ENCODE peak calls at places on chromosomes 5 and 9, in seven cellular contexts. M is fibroblast of lung, J is endothelial cell of umbilical vein, G is mammary epithelial cell, L is HCT116, W is neural progenitor cell, A is GM23248. U is an unnamed sample.

GRCh38 chr5:61301820-61302563 is 30.1 kb upstream of the ZSWIM6 start:
- DNase-seq in W (peak; percentile 27), L (peak; percentile 82), A (peak; percentile 100), M (peak; percentile 100), J (peak; percentile 29), G (peak; percentile 97), U (peak; percentile 94)

GRCh38 chr9:97811534-97812246 is 41.3 kb upstream of the FOXE1 start:
- DNase-seq in G (peak; percentile 73), L (no peak), A (peak; percentile 55), J (peak; percentile 10), M (peak; percentile 71), W (no peak), U (peak; percentile 19)

GRCh38 chr5:33556330-33557328 is 115.9 kb downstream of the TARS1 start:
- DNase-seq in J (no peak), M (no peak), A (no peak), G (peak; percentile 42), L (no peak), W (no peak), U (peak; percentile 49)

GRCh38 chr5:17426104-17426739 is 71.8 kb upstream of the TAF11L2 start:
- DNase-seq in J (no peak), A (no peak), W (no peak), G (no peak), M (no peak), L (no peak), U (no peak)

GRCh38 chr9:3863114-3863528 is 337.3 kb upstream of the RFX3 start:
- DNase-seq in W (no peak), L (peak; percentile 78), A (peak; percentile 96), G (peak; percentile 76), J (peak; percentile 54), M (peak; percentile 95), U (peak; percentile 96)

GRCh38 chr5:56402273-56403223 is 169.4 kb upstream of the ANKRD55 start:
- DNase-seq in L (no peak), J (no peak), G (no peak), A (no peak), M (peak; percentile 28), W (peak; percentile 5), U (no peak)

GRCh38 chr5:6143523-6143922 is 234.8 kb downstream of the MED10 start:
- DNase-seq in W (peak; percentile 80), A (no peak), G (no peak), J (no peak), L (no peak), M (no peak), U (no peak)

GRCh38 chr9:94139672-94140417 is 55.6 kb downstream of the PTPDC1 start:
- DNase-seq in G (peak; percentile 84), W (no peak), A (peak; percentile 93), M (peak; percentile 97), J (peak; percentile 96), L (peak; percentile 72), U (peak; percentile 89)

GRCh38 chr9:122318284-122318683 is 52.5 kb upstream of the PTGS1 start:
- DNase-seq in M (peak; percentile 24), G (no peak), L (no peak), J (no peak), A (no peak), W (no peak), U (no peak)

GRCh38 chr9:23542927-23543326 is 283.1 kb downstream of the ELAVL2 start:
- DNase-seq in A (no peak), L (no peak), W (no peak), G (no peak), M (no peak), J (no peak), U (no peak)

GRCh38 chr9:35274988-35275387 is 113.2 kb downstream of the UNC13B start:
- DNase-seq in L (no peak), J (no peak), M (no peak), G (no peak), A (no peak), W (no peak), U (no peak)

GRCh38 chr9:104896131-104896530 is 31.8 kb downstream of the ABCA1 start:
- DNase-seq in M (peak; percentile 23), G (no peak), W (no peak), L (no peak), J (no peak), A (no peak), U (no peak)

GRCh38 chr5:8831854-8832253 is 714.0 kb downstream of the SEMA5A start:
- DNase-seq in J (no peak), A (peak; percentile 55), G (no peak), L (no peak), W (no peak), M (no peak), U (no peak)

GRCh38 chr5:168878121-168878520 is 299.0 kb upstream of the PANK3 start:
- DNase-seq in A (no peak), G (no peak), L (no peak), J (no peak), M (no peak), W (no peak), U (no peak)

GRCh38 chr9:35311891-35312639 is 150.3 kb downstream of the UNC13B start:
- DNase-seq in L (no peak), G (no peak), A (peak; percentile 48), W (no peak), J (no peak), M (peak; percentile 33), U (peak; percentile 11)

GRCh38 chr5:16741007-16741406 is 124.2 kb upstream of the RETREG1 start:
- DNase-seq in L (no peak), W (peak; percentile 52), G (peak; percentile 89), A (peak; percentile 51), M (peak; percentile 41), J (no peak), U (no peak)

DNA sequence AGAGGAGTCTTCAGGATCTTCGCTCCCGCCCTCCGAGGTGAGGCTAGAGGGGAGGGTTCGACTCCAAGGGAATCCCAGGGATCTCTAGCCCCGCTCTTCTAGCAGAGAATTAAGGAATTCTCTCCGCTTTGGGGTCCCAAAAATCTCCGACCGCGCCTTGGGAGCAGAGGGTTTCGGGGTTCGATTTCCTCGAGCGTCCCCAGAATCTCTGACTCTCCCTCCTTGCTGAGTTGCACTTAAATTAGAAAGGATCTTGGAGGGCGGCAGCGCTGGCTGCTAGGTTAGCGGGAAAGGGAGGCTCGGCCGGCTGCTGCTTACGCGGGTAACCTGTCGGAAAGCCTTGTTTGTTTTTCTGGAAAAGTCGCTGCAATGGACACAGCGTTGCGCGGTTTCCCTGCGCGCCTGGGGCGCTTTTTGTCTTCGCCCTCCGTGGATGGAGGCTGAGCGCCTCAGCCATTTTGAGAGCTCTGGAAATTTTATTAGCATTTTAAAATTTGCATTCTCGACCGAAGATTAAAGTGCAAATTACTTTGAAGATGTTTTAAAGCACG is 1.5 kb downstream of the DMRT1 start:
- DNase-seq in A (no peak), L (no peak), G (no peak), W (peak; percentile 61), M (no peak), J (no peak), U (no peak)
- TF ChIP-seq EZH2 in A (no peak), L (no peak), G (peak; percentile 9), W (peak; percentile 98), M (peak; percentile 44), J (peak; percentile 95), U (no peak)

GRCh38 chr5:146342519-146342881 is 3.9 kb downstream of the POU4F3 start:
- DNase-seq in G (no peak), A (no peak), M (no peak), W (no peak), J (no peak), L (no peak), U (no peak)
- TF ChIP-seq EZH2 in G (peak; percentile 65), A (no peak), M (peak; percentile 25), W (no peak), J (peak; percentile 56), L (no peak), U (no peak)

DNA sequence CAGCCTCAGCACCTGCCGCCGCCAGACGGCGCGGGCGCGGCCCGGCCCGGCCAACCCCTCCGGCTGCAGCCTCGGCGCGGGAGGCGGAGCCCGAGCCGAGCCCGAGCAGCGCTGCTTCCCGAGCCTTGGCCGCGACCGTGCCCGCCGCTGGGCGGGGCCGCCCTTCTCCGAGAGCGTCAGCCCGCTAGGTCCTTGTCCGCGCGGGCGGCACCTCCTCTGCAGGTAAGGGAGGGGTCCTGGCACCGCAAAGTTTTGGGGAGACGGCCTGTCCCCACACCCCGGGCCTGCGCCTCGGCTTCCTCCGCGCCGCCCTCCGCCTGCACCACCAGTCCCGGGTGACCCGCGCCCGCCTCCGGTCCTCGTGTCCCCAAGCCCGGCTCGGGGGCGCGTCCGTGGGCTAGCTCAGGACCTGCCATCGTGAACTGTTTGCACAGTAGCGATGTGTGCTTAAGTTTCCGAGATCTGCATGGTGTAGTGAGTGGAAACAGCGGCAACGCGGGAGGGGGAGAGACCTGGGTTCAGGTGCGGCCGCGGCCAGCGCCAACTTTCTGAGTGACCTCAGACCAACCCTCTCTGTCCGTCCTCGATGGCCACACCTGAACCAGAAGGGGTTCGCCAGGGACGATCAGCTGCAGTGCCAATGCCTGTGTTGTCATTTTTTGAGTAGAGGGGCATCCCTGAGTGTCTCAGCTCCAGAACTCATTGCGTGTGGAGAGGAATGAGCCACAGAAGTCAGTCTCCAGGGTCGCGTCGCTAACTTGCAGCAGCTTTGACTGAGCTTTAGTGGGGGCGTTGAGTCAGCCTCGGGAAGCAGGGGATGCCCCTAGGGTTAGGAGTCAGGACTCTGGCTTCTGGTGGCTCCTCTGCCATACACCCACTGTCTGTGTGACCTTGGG is at the start of gene FRMPD1:
- DNase-seq in A (peak; percentile 76), G (peak; percentile 58), L (no peak), W (peak; percentile 92), M (peak; percentile 36), J (peak; percentile 39), U (peak; percentile 58)
- TF ChIP-seq EZH2 in A (no peak), G (peak; percentile 86), L (no peak), W (peak; percentile 83), M (peak; percentile 88), J (peak; percentile 74), U (peak; percentile 44)

GRCh38 chr5:180599981-180600553 is 8.8 kb upstream of the SCGB3A1 start:
- DNase-seq in M (no peak), W (no peak), L (no peak), G (no peak), J (no peak), A (no peak), U (no peak)

GRCh38 chr5:180598316-180598701 is 7.0 kb upstream of the SCGB3A1 start:
- DNase-seq in W (no peak), G (no peak), L (no peak), A (no peak), J (no peak), M (no peak), U (no peak)

GRCh38 chr5:180600554-180601041 is 9.3 kb upstream of the SCGB3A1 start:
- DNase-seq in W (no peak), J (no peak), L (no peak), G (no peak), A (no peak), M (no peak), U (no peak)

GRCh38 chr5:180598797-180599589 is 7.7 kb upstream of the SCGB3A1 start:
- DNase-seq in M (no peak), J (no peak), W (no peak), A (no peak), G (no peak), L (no peak), U (no peak)

DNA sequence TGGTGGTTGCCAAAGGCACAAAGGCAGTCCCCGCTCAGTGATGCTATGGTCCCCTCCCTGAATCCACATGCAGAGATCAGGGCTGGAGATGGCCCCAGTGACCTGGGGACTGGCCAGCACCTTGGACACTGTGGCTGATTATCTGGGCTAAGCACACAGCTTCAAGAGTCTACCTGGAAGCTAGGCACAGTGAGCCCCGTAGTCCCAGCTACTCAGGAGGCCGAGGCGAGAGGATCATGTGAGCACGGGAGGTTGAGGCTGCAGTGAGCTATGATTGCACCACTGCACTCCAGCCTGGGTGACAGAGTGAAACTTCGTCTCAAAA is 8.3 kb upstream of the SCGB3A1 start:
- DNase-seq in L (no peak), M (no peak), G (no peak), A (no peak), W (no peak), J (no peak), U (no peak)
- TF ChIP-seq EZH2 in L (no peak), M (no peak), G (no peak), A (no peak), W (no peak), J (no peak), U (no peak)

GRCh38 chr5:180071418-180072255 is at the start of gene RNF130:
- DNase-seq in J (peak; percentile 92), M (peak; percentile 88), W (peak; percentile 97), A (peak; percentile 98), L (peak; percentile 77), G (peak; percentile 90), U (peak; percentile 84)
- TF ChIP-seq EZH2 in J (no peak), M (no peak), W (no peak), A (no peak), L (no peak), G (no peak), U (no peak)